ENCODE peak calls at places on chromosomes 1 and 21, in seven cellular contexts. T, M, A, S, L, E and H are unnamed samples.

GRCh38 chr1:47752048-47752451 is 245.1 kb downstream of the TRABD2B start:
- DNase-seq in T (no peak), M (peak; percentile 81), A (no peak), S (no peak), L (no peak), E (peak; percentile 53), H (no peak)

GRCh38 chr1:219913005-219913404 is 15.4 kb downstream of the SLC30A10 start:
- DNase-seq in T (no peak), M (no peak), A (no peak), S (no peak), L (no peak), E (no peak), H (no peak)

GRCh38 chr1:206082831-206083695 is 30.1 kb downstream of the RHEX start:
- DNase-seq in T (no peak), M (no peak), A (no peak), S (no peak), L (no peak), E (no peak), H (no peak)

GRCh38 chr1:245177071-245177900 is 22.5 kb downstream of the KIF26B start:
- DNase-seq in T (no peak), M (no peak), A (no peak), S (no peak), L (no peak), E (peak; percentile 16), H (peak; percentile 49)

GRCh38 chr1:246726255-246726679 is 2.1 kb downstream of the SCCPDH start:
- DNase-seq in T (no peak), M (no peak), A (no peak), S (no peak), L (no peak), E (no peak), H (no peak)

GRCh38 chr1:42838482-42839190 is 7.8 kb upstream of the ZNF691 start:
- DNase-seq in T (no peak), M (no peak), A (no peak), S (no peak), L (no peak), E (no peak), H (no peak)

GRCh38 chr1:84973493-84974334 is 23.2 kb downstream of the MCOLN2 start:
- DNase-seq in T (peak; percentile 61), M (peak; percentile 6), A (no peak), S (peak; percentile 30), L (no peak), E (no peak), H (peak; percentile 52)

GRCh38 chr1:226064816-226065248 is 2.3 kb downstream of the H3-3A start:
- DNase-seq in T (peak; percentile 76), M (no peak), A (peak; percentile 28), S (peak; percentile 77), L (no peak), E (peak; percentile 56), H (peak; percentile 89)

GRCh38 chr1:20530901-20531300 is 21.5 kb upstream of the FAM43B start:
- DNase-seq in T (no peak), M (no peak), A (peak; percentile 22), S (peak; percentile 32), L (no peak), E (no peak), H (no peak)

GRCh38 chr1:21238141-21238800 is 52.0 kb downstream of the ECE1 start:
- DNase-seq in T (no peak), M (peak; percentile 76), A (no peak), S (peak; percentile 95), L (no peak), E (no peak), H (peak; percentile 53)

GRCh38 chr1:202575906-202576653 is 134.2 kb downstream of the SYT2 start:
- DNase-seq in T (no peak), M (no peak), A (no peak), S (peak; percentile 77), L (no peak), E (no peak), H (peak; percentile 27)

GRCh38 chr1:57489342-57490036 is 65.6 kb upstream of the DAB1 start:
- DNase-seq in T (no peak), M (no peak), A (peak; percentile 5), S (peak; percentile 91), L (no peak), E (no peak), H (peak; percentile 38)

GRCh38 chr1:244212219-244212618 is 161.1 kb downstream of the ZBTB18 start:
- DNase-seq in T (no peak), M (no peak), A (no peak), S (no peak), L (no peak), E (no peak), H (no peak)

GRCh38 chr1:109910963-109911798 is 532 bp downstream of the CSF1 start:
- DNase-seq in T (no peak), M (peak; percentile 24), A (no peak), S (no peak), L (peak; percentile 14), E (no peak), H (no peak)

GRCh38 chr1:243421784-243422183 is 165.9 kb downstream of the SDCCAG8 start:
- DNase-seq in T (no peak), M (no peak), A (peak; percentile 72), S (peak; percentile 64), L (no peak), E (no peak), H (peak; percentile 66)

GRCh38 chr21:36976882-36977651 is 10.6 kb upstream of the HLCS start:
- DNase-seq in T (peak; percentile 87), M (peak; percentile 73), A (peak; percentile 81), S (peak; percentile 87), L (peak; percentile 34), E (peak; percentile 12), H (peak; percentile 76)